ENCODE peak calls at places on chromosomes 6 and 20, in six cellular contexts. P is heart right ventricle; R is Peyer's patch; G is CD8-positive, alpha-beta memory T cell; D is pancreas; F is mammary epithelial cell. W is an unnamed sample.

GRCh38 chr20:2847802-2848201 is 7.3 kb downstream of the VPS16 start:
- DNase-seq in P (no peak), R (no peak), G (no peak), D (no peak), F (no peak), W (no peak)

GRCh38 chr6:17714879-17715860 is 8.4 kb upstream of the NUP153 start:
- DNase-seq in P (no peak), R (no peak), G (no peak), D (no peak), F (peak), W (peak)

GRCh38 chr20:58142843-58143185 is 85.6 kb downstream of the ANKRD60 start:
- DNase-seq in P (no peak), R (no peak), G (no peak), D (no peak), F (no peak), W (no peak)

GRCh38 chr6:10033223-10033829 is 381.5 kb downstream of the TFAP2A start:
- DNase-seq in P (no peak), R (no peak), G (no peak), D (no peak), F (no peak), W (no peak)

GRCh38 chr6:134247271-134247833 is 70.6 kb downstream of the SGK1 start:
- DNase-seq in P (no peak), R (no peak), G (peak), D (no peak), F (peak), W (peak)

GRCh38 chr6:134551245-134551960 is 233.5 kb upstream of the SGK1 start:
- DNase-seq in P (no peak), R (no peak), G (no peak), D (no peak), F (peak), W (no peak)

GRCh38 chr20:18672826-18673225 is 85.0 kb downstream of the DTD1 start:
- DNase-seq in P (no peak), R (no peak), G (no peak), D (no peak), F (no peak), W (no peak)

GRCh38 chr6:2744206-2744771 is 6.4 kb downstream of the MYLK4 start:
- DNase-seq in P (peak), R (no peak), G (no peak), D (peak), F (no peak), W (no peak)

GRCh38 chr6:1224514-1224913 is 87.4 kb upstream of the FOXQ1 start:
- DNase-seq in P (no peak), R (no peak), G (no peak), D (no peak), F (no peak), W (no peak)

GRCh38 chr6:95083506-95083905 is 493.8 kb upstream of the MANEA start:
- DNase-seq in P (no peak), R (peak), G (no peak), D (no peak), F (no peak), W (no peak)

GRCh38 chr6:16294371-16294770 is 56.0 kb downstream of the GMPR start:
- DNase-seq in P (no peak), R (no peak), G (no peak), D (no peak), F (no peak), W (no peak)

GRCh38 chr6:153108320-153108719 is 22.8 kb downstream of the RGS17 start:
- DNase-seq in P (no peak), R (no peak), G (no peak), D (no peak), F (no peak), W (no peak)

GRCh38 chr6:129498950-129499870 is 210.8 kb downstream of the ARHGAP18 start:
- DNase-seq in P (no peak), R (no peak), G (no peak), D (no peak), F (peak), W (peak)

GRCh38 chr6:25670793-25671513 is 18.9 kb downstream of the SCGN start:
- DNase-seq in P (no peak), R (no peak), G (no peak), D (no peak), F (peak), W (no peak)

GRCh38 chr20:8661229-8662023 is 407.5 kb upstream of the PLCB4 start:
- DNase-seq in P (no peak), R (no peak), G (no peak), D (no peak), F (no peak), W (peak)

GRCh38 chr20:43579861-43580793 is 10.6 kb upstream of the IFT52 start:
- DNase-seq in P (no peak), R (no peak), G (no peak), D (peak), F (no peak), W (no peak)

GRCh38 chr6:155026366-155027045 is 31.4 kb downstream of the TIAM2 start:
- DNase-seq in P (peak), R (no peak), G (no peak), D (no peak), F (peak), W (no peak)

GRCh38 chr20:24934101-24934661 is 14.9 kb upstream of the CST7 start:
- DNase-seq in P (no peak), R (peak), G (no peak), D (no peak), F (no peak), W (no peak)

GRCh38 chr20:39778847-39779641 is 816.9 kb downstream of the DHX35 start:
- DNase-seq in P (no peak), R (no peak), G (no peak), D (no peak), F (no peak), W (no peak)

GRCh38 chr6:139515511-139515910 is 141.1 kb upstream of the CITED2 start:
- DNase-seq in P (no peak), R (no peak), G (no peak), D (no peak), F (no peak), W (no peak)

GRCh38 chr6:168238159-168238887 is 81.3 kb downstream of the DACT2 start:
- DNase-seq in P (no peak), R (no peak), G (no peak), D (no peak), F (no peak), W (no peak)

GRCh38 chr6:39214846-39215639 is 14.2 kb downstream of the KCNK5 start:
- DNase-seq in P (no peak), R (peak), G (no peak), D (no peak), F (no peak), W (no peak)

GRCh38 chr6:106560966-106561740 is 68.1 kb downstream of the RTN4IP1 start:
- DNase-seq in P (no peak), R (no peak), G (no peak), D (no peak), F (peak), W (no peak)

GRCh38 chr6:167750956-167751358 is 75.8 kb upstream of the AFDN start:
- DNase-seq in P (peak), R (peak), G (no peak), D (peak), F (peak), W (no peak)

GRCh38 chr6:132734694-132735236 is 20.9 kb upstream of the VNN1 start:
- DNase-seq in P (no peak), R (no peak), G (no peak), D (no peak), F (peak), W (no peak)

GRCh38 chr6:118725944-118726343 is 74.6 kb upstream of the CEP85L start:
- DNase-seq in P (no peak), R (no peak), G (peak), D (no peak), F (no peak), W (peak)

GRCh38 chr20:32792316-32792715 is 27.4 kb upstream of the MAPRE1 start:
- DNase-seq in P (no peak), R (no peak), G (no peak), D (no peak), F (peak), W (no peak)

GRCh38 chr6:112502348-112503130 is 155.4 kb downstream of the RFPL4B start:
- DNase-seq in P (no peak), R (no peak), G (no peak), D (no peak), F (no peak), W (no peak)

GRCh38 chr6:25173232-25173631 is 105.9 kb upstream of the CARMIL1 start:
- DNase-seq in P (no peak), R (no peak), G (no peak), D (no peak), F (no peak), W (no peak)

GRCh38 chr6:144758602-144759001 is 473.5 kb downstream of the UTRN start:
- DNase-seq in P (no peak), R (no peak), G (no peak), D (no peak), F (peak), W (no peak)

GRCh38 chr6:50791900-50792508 is 26.7 kb upstream of the TFAP2B start:
- DNase-seq in P (no peak), R (no peak), G (no peak), D (no peak), F (peak), W (no peak)

GRCh38 chr6:28738396-28738765 is 185.4 kb downstream of the TRIM27 start:
- DNase-seq in P (no peak), R (no peak), G (no peak), D (no peak), F (no peak), W (no peak)
- H3K4me3 ChIP-seq in P (no peak), R (no peak), G (no peak), D (no peak), F (no peak), W (no peak)

DNA sequence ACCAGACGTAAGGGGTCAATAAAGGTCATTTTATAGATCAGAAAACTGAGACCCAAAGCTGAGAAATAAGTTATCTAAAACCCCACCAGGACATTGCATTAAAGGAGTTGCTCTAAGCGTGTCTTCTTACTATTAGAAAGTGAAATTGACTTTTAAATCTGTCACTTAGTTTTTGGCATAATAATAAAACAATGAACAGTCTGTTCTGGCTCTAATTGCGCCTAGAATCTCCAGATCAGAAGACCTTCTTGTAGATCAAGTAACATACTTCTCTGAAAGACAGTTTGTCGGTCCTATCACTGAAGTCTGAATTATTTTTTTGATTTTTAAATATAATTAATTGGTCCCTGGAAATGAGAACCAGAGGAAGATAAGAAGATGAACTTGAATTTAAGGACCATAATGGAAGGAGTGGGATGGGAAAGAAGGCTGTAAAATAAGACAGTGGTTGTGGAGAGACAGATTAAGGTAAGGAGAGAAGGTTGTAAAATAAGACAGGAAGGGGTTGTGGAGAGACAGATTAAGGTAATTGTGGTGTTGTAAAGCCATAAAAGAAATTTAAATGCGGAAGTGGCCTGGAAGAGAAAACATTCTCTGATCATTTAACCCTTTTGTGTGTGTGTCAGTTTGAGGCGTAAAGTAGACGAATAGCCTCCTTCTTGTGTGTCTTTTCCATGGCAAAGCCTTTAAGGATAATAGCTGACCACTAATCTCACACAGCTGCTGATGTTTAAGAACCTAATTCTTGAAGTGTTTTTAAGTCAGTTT is 20.0 kb downstream of the TOP1 start:
- DNase-seq in P (no peak), R (no peak), G (no peak), D (no peak), F (no peak), W (peak)
- H3K4me3 ChIP-seq in P (peak), R (peak), G (peak), D (no peak), F (no peak), W (peak)

DNA sequence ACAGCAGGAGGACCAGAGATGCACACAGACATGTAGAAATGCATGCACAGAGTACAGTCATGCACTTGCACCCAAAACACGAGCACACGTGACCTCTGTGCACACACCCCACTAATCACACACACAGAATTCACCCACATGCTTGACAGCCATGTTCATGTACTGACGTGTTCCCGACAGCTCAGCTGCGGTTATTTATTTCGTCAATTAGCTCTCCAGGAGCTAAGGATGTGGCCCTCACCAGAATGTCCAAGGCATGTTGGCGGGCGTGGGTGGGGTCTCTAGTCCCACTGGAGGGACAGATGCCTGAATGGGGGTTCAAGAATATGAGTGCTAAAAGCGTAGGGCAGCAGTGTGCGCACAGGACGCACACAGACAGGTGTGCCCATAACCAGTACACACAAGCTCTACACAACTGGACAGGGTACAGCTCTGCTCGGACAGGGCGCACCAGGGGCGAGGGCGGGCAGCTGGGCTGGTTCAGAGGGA is 571 bp upstream of the PRPF6 start:
- DNase-seq in P (no peak), R (no peak), G (peak), D (no peak), F (peak), W (no peak)
- H3K4me3 ChIP-seq in P (peak), R (peak), G (peak), D (no peak), F (peak), W (peak)

GRCh38 chr20:53901064-53901463 is 169.3 kb downstream of the BCAS1 start:
- DNase-seq in P (no peak), R (no peak), G (no peak), D (no peak), F (peak), W (no peak)
- H3K4me3 ChIP-seq in P (no peak), R (no peak), G (no peak), D (no peak), F (no peak), W (no peak)

GRCh38 chr6:88655586-88655985 is 307.8 kb downstream of the RNGTT start:
- DNase-seq in P (no peak), R (no peak), G (no peak), D (no peak), F (no peak), W (no peak)

GRCh38 chr6:88653936-88654335 is 309.5 kb downstream of the RNGTT start:
- DNase-seq in P (no peak), R (no peak), G (no peak), D (no peak), F (no peak), W (no peak)

GRCh38 chr6:88651400-88651799 is 312.0 kb downstream of the RNGTT start:
- DNase-seq in P (no peak), R (no peak), G (no peak), D (no peak), F (no peak), W (no peak)

GRCh38 chr6:88650979-88651378 is 312.4 kb downstream of the RNGTT start:
- DNase-seq in P (no peak), R (no peak), G (no peak), D (no peak), F (no peak), W (no peak)

DNA sequence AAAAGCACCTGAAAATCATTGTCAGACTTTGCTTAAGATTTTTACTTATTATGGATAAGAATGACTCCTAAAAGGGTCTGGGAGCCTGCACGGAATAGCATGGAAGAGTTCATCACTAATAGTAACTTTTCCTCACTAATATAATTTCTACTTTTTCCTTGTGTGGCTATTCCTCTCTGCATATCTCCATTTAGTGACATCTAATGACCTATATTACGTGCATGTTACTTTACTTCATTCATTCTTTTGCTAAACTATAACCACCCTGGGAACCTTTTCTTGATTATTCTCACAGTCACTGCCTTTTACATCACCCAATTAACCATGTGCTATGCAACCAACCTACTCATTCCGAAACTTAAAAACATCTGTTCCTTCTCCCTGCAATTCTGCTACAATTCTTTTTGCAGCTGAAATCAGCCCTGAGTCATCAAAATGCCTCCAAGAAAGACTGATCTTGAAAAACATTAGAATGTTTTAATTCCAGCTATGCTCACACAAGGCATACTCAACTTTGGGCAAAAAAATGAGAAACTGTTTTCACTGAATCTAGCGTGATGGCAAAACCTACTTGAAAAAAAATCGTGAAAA is 313.3 kb downstream of the RNGTT start:
- DNase-seq in P (no peak), R (no peak), G (no peak), D (no peak), F (no peak), W (no peak)
- H3K4me3 ChIP-seq in P (no peak), R (no peak), G (no peak), D (no peak), F (no peak), W (no peak)

DNA sequence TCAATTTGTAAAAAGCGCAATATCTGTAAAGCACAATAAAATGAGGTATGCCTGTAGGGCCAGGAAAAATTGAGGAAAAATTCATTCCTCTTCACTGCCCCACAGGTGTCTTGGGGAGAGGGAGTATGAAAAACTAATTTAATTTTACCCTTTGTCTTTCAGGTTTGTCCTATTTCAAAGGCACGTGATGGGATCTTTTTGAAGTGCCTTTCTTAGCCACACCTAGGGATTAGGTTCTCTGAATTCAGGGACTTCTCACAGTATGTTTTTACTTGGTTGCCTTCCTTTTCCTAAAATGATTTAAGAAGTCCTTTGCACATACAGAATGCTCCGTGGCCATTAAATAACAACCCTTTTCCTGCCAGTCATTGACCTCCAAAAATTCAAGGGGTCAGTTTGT is 71.9 kb downstream of the NCOA3 start:
- DNase-seq in P (no peak), R (no peak), G (no peak), D (no peak), F (no peak), W (no peak)
- H3K4me3 ChIP-seq in P (no peak), R (no peak), G (no peak), D (no peak), F (no peak), W (peak)

DNA sequence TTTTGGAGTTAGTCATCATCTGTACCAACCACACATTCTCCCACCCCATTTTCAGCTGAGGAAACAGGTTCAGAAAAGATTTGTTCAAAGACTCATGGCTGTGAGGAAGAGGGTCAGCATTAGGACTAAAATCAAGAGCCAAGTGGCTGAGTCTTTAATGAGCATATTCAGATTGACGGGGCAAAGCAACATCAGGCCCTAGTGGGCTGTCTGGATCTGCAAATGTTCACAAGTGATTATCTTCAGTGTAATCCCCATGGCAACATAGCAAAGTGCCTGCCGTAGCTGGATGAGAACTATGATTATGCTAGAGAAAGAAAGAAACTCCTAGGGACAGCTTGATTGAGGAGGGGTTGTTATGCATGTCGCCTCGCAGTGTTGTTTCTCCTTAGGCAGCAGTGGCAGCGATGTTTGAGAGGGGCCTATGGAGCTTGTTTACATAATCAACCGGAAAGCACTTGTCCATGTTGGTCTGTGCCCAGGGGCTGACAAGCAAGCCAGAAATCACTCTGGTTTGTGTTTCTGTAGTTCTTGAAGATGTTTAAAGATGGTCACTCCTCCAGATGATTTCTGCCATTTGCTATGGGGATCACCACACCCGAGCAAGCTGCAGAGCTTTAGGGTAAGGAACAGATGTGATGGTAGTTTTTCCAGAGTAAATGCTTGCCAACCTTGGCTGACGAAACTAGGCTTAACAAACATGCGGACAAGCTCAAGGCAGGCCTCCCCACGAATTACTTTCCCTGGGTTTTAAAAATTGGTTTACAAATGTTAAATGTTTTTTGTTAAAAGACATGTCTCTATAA is 124.3 kb upstream of the MLIP start:
- DNase-seq in P (no peak), R (no peak), G (no peak), D (no peak), F (peak), W (no peak)
- H3K4me3 ChIP-seq in P (no peak), R (no peak), G (no peak), D (no peak), F (no peak), W (no peak)